ENCODE peak calls at places on chromosomes 6 and 20, in four cellular contexts. D is fibroblast of lung, I is aorta, A is mammary epithelial cell. V is an unnamed sample. For H3K27me3, the result is how much of the 10 kb centered on the place peaks cover.

GRCh38 chr6:141484726-141485125 is 648.0 kb upstream of the GJE1 start:
- DNase-seq in D (no peak), I (no peak), A (peak), V (peak)

GRCh38 chr6:84752118-84752850 is 12.1 kb downstream of the TBX18 start:
- DNase-seq in D (no peak), I (no peak), A (no peak), V (no peak)

GRCh38 chr20:38759135-38759534 is 10.9 kb downstream of the ACTR5 start:
- DNase-seq in D (no peak), I (no peak), A (no peak), V (no peak)

GRCh38 chr6:139943391-139943790 is 568.9 kb upstream of the CITED2 start:
- DNase-seq in D (peak), I (no peak), A (peak), V (peak)

GRCh38 chr20:7637184-7637583 is 303.1 kb downstream of the HAO1 start:
- DNase-seq in D (peak), I (no peak), A (peak), V (no peak)

GRCh38 chr6:89989742-89990141 is 95.5 kb downstream of the GJA10 start:
- DNase-seq in D (peak), I (no peak), A (no peak), V (peak)

GRCh38 chr6:75611702-75612375 is 10.2 kb downstream of the SENP6 start:
- DNase-seq in D (peak), I (no peak), A (peak), V (no peak)

GRCh38 chr6:8525370-8525769 is 90.0 kb upstream of the SLC35B3 start:
- DNase-seq in D (no peak), I (no peak), A (no peak), V (no peak)

GRCh38 chr6:139376054-139376355 is 1.6 kb upstream of the CITED2 start:
- DNase-seq in D (peak), I (no peak), A (no peak), V (no peak)

GRCh38 chr20:41889871-41890224 is 271.7 kb upstream of the CHD6 start:
- DNase-seq in D (no peak), I (no peak), A (peak), V (no peak)

GRCh38 chr6:2535492-2535891 is 215.2 kb downstream of the MYLK4 start:
- DNase-seq in D (no peak), I (no peak), A (no peak), V (no peak)

GRCh38 chr20:37990571-37991151 is 42.6 kb downstream of the TTI1 start:
- DNase-seq in D (peak), I (peak), A (peak), V (peak)

GRCh38 chr20:41052742-41053419 is 24.3 kb downstream of the TOP1 start:
- DNase-seq in D (peak), I (no peak), A (no peak), V (no peak)

GRCh38 chr6:26155066-26155925 is 68.1 kb downstream of the HFE start:
- DNase-seq in D (no peak), I (no peak), A (peak), V (peak)

GRCh38 chr6:147548930-147549475 is 40.5 kb downstream of the SAMD5 start:
- DNase-seq in D (no peak), I (no peak), A (no peak), V (no peak)

GRCh38 chr6:125018136-125018535 is 55.9 kb downstream of the RNF217 start:
- DNase-seq in D (no peak), I (no peak), A (no peak), V (no peak)

GRCh38 chr6:158018851-158019361 is 37.2 kb downstream of the SYNJ2 start:
- DNase-seq in D (peak), I (no peak), A (no peak), V (no peak)

GRCh38 chr20:47317127-47317895 is 39.2 kb downstream of the ZMYND8 start:
- DNase-seq in D (peak), I (peak), A (peak), V (peak)

GRCh38 chr20:19889011-19889953 is 127.9 kb upstream of the NAA20 start:
- DNase-seq in D (peak), I (peak), A (peak), V (peak)

DNA sequence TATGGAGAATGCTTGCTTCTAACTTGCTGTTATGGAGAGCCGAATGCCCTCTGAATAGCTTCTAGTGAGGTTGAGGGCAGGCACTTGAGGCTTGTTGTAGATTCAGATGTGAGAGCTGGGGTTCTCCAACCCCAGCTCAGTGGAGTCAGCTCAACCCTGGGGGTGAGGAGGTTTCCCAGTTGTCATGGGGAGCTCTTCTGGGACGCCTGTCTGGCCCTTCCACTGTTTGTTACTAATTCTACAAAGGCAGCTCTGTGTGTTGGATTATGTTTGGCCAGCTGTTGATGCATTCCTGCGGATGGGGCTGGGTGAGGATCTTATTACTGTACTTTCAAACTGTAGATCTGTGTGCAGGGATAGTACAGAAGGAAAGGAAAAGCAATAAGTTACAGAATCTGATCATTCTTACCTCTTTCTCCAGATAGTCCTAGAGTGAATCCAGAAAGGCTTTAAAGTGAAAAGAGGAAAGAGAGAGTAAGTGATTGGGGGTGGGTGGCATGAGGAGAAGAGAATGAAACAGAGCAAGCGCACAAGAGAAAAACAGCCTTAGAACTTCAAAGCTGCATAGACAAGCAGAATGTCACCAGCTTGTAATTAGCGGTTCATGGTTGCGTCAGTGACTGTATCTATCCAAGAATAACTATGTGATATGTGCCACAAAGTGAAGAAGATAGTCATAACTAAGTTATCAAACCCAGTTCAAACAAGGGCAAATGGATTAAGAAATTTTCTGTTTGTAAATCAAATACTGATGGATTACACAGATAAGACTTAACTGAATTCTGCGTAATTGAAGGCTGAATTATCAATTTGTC is 148.6 kb downstream of the PRL start:
- DNase-seq in D (peak), I (no peak), A (peak), V (peak)
- H3K27ac ChIP-seq in D (peak), I (no peak), A (no peak), V (peak)

GRCh38 chr6:41337709-41338108 is 2.3 kb downstream of the NCR2 start:
- DNase-seq in D (no peak), I (no peak), A (no peak), V (no peak)
- H3K4me3 ChIP-seq in D (no peak), I (no peak), A (no peak), V (no peak)

GRCh38 chr20:61845276-61845675 is 220.4 kb downstream of the TAF4 start:
- DNase-seq in D (no peak), I (peak), A (no peak), V (no peak)
- H3K27me3 ChIP-seq in D (under half), I (under half), A (under half), V (under half)

DNA sequence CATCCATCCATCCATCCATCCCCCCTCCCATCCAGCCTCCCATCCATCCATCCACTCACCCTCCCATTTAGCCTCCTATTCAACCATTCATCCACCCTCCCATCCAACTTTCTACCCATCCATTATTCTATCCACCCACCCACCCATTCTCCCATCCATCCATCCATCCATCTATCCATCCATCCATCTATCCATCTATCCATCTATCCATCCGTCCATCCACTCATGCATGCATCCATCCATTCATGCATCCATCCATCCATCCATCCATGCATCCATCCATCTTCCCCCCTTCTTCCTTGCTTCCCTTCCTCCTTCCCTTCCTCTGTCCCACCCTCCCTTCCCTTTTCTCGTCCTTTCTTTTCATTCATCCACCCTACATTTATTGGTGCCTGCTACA is 4.8 kb upstream of the BPIFB4 start:
- DNase-seq in D (no peak), I (no peak), A (no peak), V (no peak)
- H3K27ac ChIP-seq in D (no peak), I (no peak), A (no peak), V (no peak)

V was measured in SJSA1.